ENCODE peak calls at places on chromosomes 4 and X, in nine cellular contexts. P, G, X, U, B, W, C, M and L are unnamed samples.

GRCh38 chrX:30280428-30280827 is 28.8 kb downstream of the NR0B1 start:
- DNase-seq in P (no peak), G (no peak), X (peak; percentile 1), U (no peak), B (no peak), W (no peak), C (no peak), M (no peak), L (no peak)

GRCh38 chrX:104310084-104310483 is 55.4 kb upstream of the ESX1 start:
- DNase-seq in P (peak; percentile 14), G (no peak), X (no peak), U (no peak), B (no peak), W (no peak), C (no peak), M (no peak), L (no peak)

GRCh38 chr4:3866813-3867129 is 100.6 kb downstream of the ADRA2C start:
- DNase-seq in P (no peak), G (no peak), X (no peak), U (no peak), B (peak; percentile 29), W (no peak), C (no peak), M (no peak), L (no peak)

GRCh38 chr4:128831526-128832252 is 22.2 kb downstream of the JADE1 start:
- DNase-seq in P (no peak), G (no peak), X (no peak), U (no peak), B (no peak), W (no peak), C (no peak), M (no peak), L (no peak)

GRCh38 chrX:136546369-136546768 is 14.4 kb downstream of the VGLL1 start:
- DNase-seq in P (no peak), G (no peak), X (no peak), U (peak; percentile 8), B (no peak), W (no peak), C (no peak), M (no peak), L (peak; percentile 86)

GRCh38 chr4:142036795-142037583 is 400.6 kb downstream of the IL15 start:
- DNase-seq in P (no peak), G (no peak), X (no peak), U (no peak), B (no peak), W (no peak), C (no peak), M (no peak), L (no peak)

GRCh38 chr4:75637176-75637575 is 6.8 kb upstream of the CDKL2 start:
- DNase-seq in P (no peak), G (no peak), X (no peak), U (no peak), B (no peak), W (no peak), C (no peak), M (no peak), L (no peak)

GRCh38 chrX:64204701-64205440 is 637 bp downstream of the AMER1 start:
- DNase-seq in P (no peak), G (peak; percentile 12), X (no peak), U (no peak), B (peak; percentile 56), W (peak; percentile 18), C (no peak), M (peak; percentile 64), L (no peak)

GRCh38 chrX:15877380-15877779 is 22.8 kb upstream of the AP1S2 start:
- DNase-seq in P (no peak), G (no peak), X (no peak), U (no peak), B (no peak), W (no peak), C (no peak), M (no peak), L (no peak)

GRCh38 chr4:14877246-14878220 is 124.7 kb upstream of the CPEB2 start:
- DNase-seq in P (no peak), G (no peak), X (no peak), U (no peak), B (no peak), W (peak; percentile 25), C (no peak), M (no peak), L (no peak)

GRCh38 chr4:24686866-24687672 is 102.7 kb upstream of the DHX15 start:
- DNase-seq in P (no peak), G (peak; percentile 26), X (no peak), U (no peak), B (peak; percentile 62), W (no peak), C (no peak), M (no peak), L (no peak)

GRCh38 chr4:170414961-170415360 is 325.2 kb upstream of the AADAT start:
- DNase-seq in P (no peak), G (no peak), X (no peak), U (no peak), B (no peak), W (no peak), C (no peak), M (no peak), L (no peak)

GRCh38 chrX:38774249-38774648 is 27.0 kb upstream of the MID1IP1 start:
- DNase-seq in P (no peak), G (no peak), X (no peak), U (no peak), B (no peak), W (no peak), C (no peak), M (no peak), L (no peak)

GRCh38 chr4:42302348-42302747 is 94.9 kb upstream of the SHISA3 start:
- DNase-seq in P (no peak), G (peak; percentile 6), X (no peak), U (no peak), B (no peak), W (peak; percentile 58), C (no peak), M (peak; percentile 82), L (no peak)

GRCh38 chr4:37675587-37676290 is 10.4 kb downstream of the RELL1 start:
- DNase-seq in P (no peak), G (no peak), X (no peak), U (no peak), B (no peak), W (no peak), C (no peak), M (no peak), L (no peak)

GRCh38 chr4:110198472-110199419 is at the start of gene ELOVL6:
- DNase-seq in P (peak; percentile 41), G (peak; percentile 55), X (peak; percentile 9), U (peak; percentile 9), B (peak; percentile 73), W (peak; percentile 63), C (peak; percentile 57), M (peak; percentile 92), L (peak; percentile 26)

GRCh38 chr4:82851902-82852750 is 38.8 kb downstream of the SEC31A start:
- DNase-seq in P (no peak), G (no peak), X (peak; percentile 7), U (no peak), B (no peak), W (no peak), C (no peak), M (no peak), L (peak; percentile 70)

GRCh38 chr4:95754667-95755066 is 85.2 kb upstream of the PDHA2 start:
- DNase-seq in P (no peak), G (no peak), X (no peak), U (no peak), B (no peak), W (no peak), C (no peak), M (no peak), L (no peak)

GRCh38 chr4:68498413-68499007 is 51.2 kb downstream of the TMPRSS11E start:
- DNase-seq in P (peak; percentile 24), G (peak; percentile 63), X (peak; percentile 37), U (peak; percentile 7), B (peak; percentile 56), W (peak; percentile 71), C (peak; percentile 40), M (peak; percentile 75), L (peak; percentile 70)

GRCh38 chr4:121041307-121042090 is 30.8 kb downstream of the NDNF start:
- DNase-seq in P (no peak), G (peak; percentile 12), X (peak; percentile 19), U (no peak), B (no peak), W (no peak), C (no peak), M (peak; percentile 80), L (peak; percentile 11)

GRCh38 chrX:76172325-76172887 is 456 bp upstream of the PBDC1 start:
- DNase-seq in P (no peak), G (no peak), X (no peak), U (no peak), B (no peak), W (no peak), C (no peak), M (no peak), L (no peak)

GRCh38 chrX:13219990-13220764 is 99.7 kb downstream of the ATXN3L start:
- DNase-seq in P (no peak), G (no peak), X (no peak), U (no peak), B (no peak), W (no peak), C (no peak), M (no peak), L (no peak)

GRCh38 chrX:134026732-134027311 is 41.4 kb upstream of the GPC3 start:
- DNase-seq in P (peak; percentile 24), G (peak; percentile 16), X (no peak), U (no peak), B (peak; percentile 34), W (peak; percentile 52), C (no peak), M (peak; percentile 81), L (peak; percentile 32)

GRCh38 chrX:73524906-73525305 is 38.1 kb upstream of the CHIC1 start:
- DNase-seq in P (no peak), G (no peak), X (no peak), U (no peak), B (no peak), W (no peak), C (no peak), M (no peak), L (no peak)

GRCh38 chr4:54318904-54319303 is 89.8 kb downstream of the PDGFRA start:
- DNase-seq in P (peak; percentile 5), G (peak; percentile 9), X (no peak), U (no peak), B (no peak), W (peak; percentile 47), C (peak; percentile 12), M (no peak), L (no peak)

GRCh38 chrX:40908026-40908425 is 172.7 kb upstream of the MED14 start:
- DNase-seq in P (no peak), G (no peak), X (no peak), U (no peak), B (no peak), W (no peak), C (no peak), M (no peak), L (no peak)

GRCh38 chr4:154595807-154596206 is 5.3 kb upstream of the FGA start:
- DNase-seq in P (no peak), G (no peak), X (no peak), U (no peak), B (no peak), W (no peak), C (no peak), M (no peak), L (no peak)

GRCh38 chr4:142824368-142824767 is 21.7 kb downstream of the INPP4B start:
- DNase-seq in P (no peak), G (no peak), X (no peak), U (no peak), B (no peak), W (no peak), C (no peak), M (no peak), L (no peak)

GRCh38 chr4:77586953-77587383 is 18.7 kb upstream of the CXCL13 start:
- DNase-seq in P (no peak), G (peak; percentile 67), X (peak; percentile 4), U (no peak), B (no peak), W (no peak), C (no peak), M (no peak), L (no peak)

GRCh38 chrX:115719171-115719570 is 158.2 kb downstream of the PLS3 start:
- DNase-seq in P (no peak), G (no peak), X (no peak), U (no peak), B (no peak), W (no peak), C (no peak), M (no peak), L (no peak)

GRCh38 chr4:79987401-79987800 is 85.6 kb downstream of the ANTXR2 start:
- DNase-seq in P (no peak), G (no peak), X (no peak), U (no peak), B (no peak), W (no peak), C (no peak), M (no peak), L (no peak)